ENCODE peak calls at places on chromosomes 11 and 22, in four cellular contexts. U, Y, M and R are unnamed samples.

GRCh38 chr22:28034760-28035401 is 115.8 kb upstream of the PITPNB start:
- DNase-seq in U (no peak), Y (no peak), M (peak), R (no peak)

GRCh38 chr11:12684354-12684753 is 10.1 kb downstream of the TEAD1 start:
- DNase-seq in U (no peak), Y (no peak), M (no peak), R (no peak)

GRCh38 chr11:48017105-48017874 is 36.9 kb downstream of the PTPRJ start:
- DNase-seq in U (no peak), Y (no peak), M (no peak), R (no peak)

GRCh38 chr11:38274031-38274430 is 1676.0 kb upstream of the RAG2 start:
- DNase-seq in U (no peak), Y (no peak), M (no peak), R (no peak)

GRCh38 chr11:22190827-22191463 is 1.9 kb upstream of the ANO5 start:
- DNase-seq in U (no peak), Y (peak), M (no peak), R (no peak)

GRCh38 chr11:86063536-86063935 is 5.3 kb downstream of the PICALM start:
- DNase-seq in U (no peak), Y (no peak), M (no peak), R (no peak)

GRCh38 chr22:37922177-37922576 is 16.1 kb downstream of the MICALL1 start:
- DNase-seq in U (no peak), Y (no peak), M (no peak), R (no peak)

GRCh38 chr11:832529-833113 is at the start of gene CD151:
- DNase-seq in U (no peak), Y (no peak), M (peak), R (no peak)

GRCh38 chr22:31951201-31952093 is 7.1 kb downstream of the YWHAH start:
- DNase-seq in U (peak), Y (no peak), M (no peak), R (no peak)

GRCh38 chr11:114208371-114208770 is 87.8 kb upstream of the NNMT start:
- DNase-seq in U (no peak), Y (no peak), M (no peak), R (no peak)

GRCh38 chr11:85132839-85133238 is 494.3 kb downstream of the DLG2 start:
- DNase-seq in U (no peak), Y (no peak), M (no peak), R (no peak)

GRCh38 chr22:37824674-37825641 is 1.8 kb downstream of the GALR3 start:
- DNase-seq in U (no peak), Y (no peak), M (no peak), R (peak)

GRCh38 chr11:47254381-47254780 is 3.4 kb upstream of the NR1H3 start:
- DNase-seq in U (no peak), Y (no peak), M (no peak), R (no peak)

GRCh38 chr11:95641506-95641905 is 148.1 kb downstream of the FAM76B start:
- DNase-seq in U (peak), Y (peak), M (no peak), R (peak)

GRCh38 chr11:67252831-67253239 is 13.4 kb upstream of the GRK2 start:
- DNase-seq in U (no peak), Y (no peak), M (no peak), R (no peak)

GRCh38 chr11:124538019-124538418 is 5.4 kb downstream of the OR8B12 start:
- DNase-seq in U (no peak), Y (no peak), M (peak), R (no peak)

GRCh38 chr11:44342616-44343015 is 32.7 kb upstream of the ALX4 start:
- DNase-seq in U (no peak), Y (no peak), M (no peak), R (no peak)

GRCh38 chr11:118691926-118692830 is 12.7 kb upstream of the TREH start:
- DNase-seq in U (peak), Y (peak), M (no peak), R (no peak)

GRCh38 chr11:110777765-110778164 is 65.5 kb upstream of the ARHGAP20 start:
- DNase-seq in U (no peak), Y (peak), M (no peak), R (no peak)

GRCh38 chr11:125141686-125142535 is 22.6 kb upstream of the PKNOX2 start:
- DNase-seq in U (no peak), Y (no peak), M (peak), R (peak)

GRCh38 chr11:8671651-8672062 is 10.8 kb downstream of the TRIM66 start:
- DNase-seq in U (no peak), Y (no peak), M (no peak), R (no peak)

DNA sequence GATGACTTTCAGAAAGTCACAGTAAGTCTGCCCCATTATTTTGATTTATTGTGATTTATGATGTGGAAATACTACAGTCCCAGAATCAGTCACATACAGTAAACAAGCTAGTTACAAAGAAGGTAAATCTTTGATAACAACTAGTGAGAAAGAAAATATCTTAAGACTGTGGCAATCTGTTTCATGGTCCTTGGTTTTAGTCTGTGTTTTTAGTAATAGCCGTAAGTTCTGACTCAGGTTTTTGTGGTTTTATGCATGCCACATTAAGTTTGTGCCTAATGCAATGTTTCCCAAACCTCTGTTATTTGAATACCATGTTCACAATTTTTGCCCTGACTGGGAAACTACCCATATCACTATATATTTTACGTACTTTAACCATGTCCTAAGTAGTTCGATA is 6.7 kb downstream of the CEP295 start:
- DNase-seq in U (no peak), Y (no peak), M (no peak), R (no peak)
- TF ChIP-seq SPI1 in U (no peak), Y (no peak), M (no peak), R (no peak)

DNA sequence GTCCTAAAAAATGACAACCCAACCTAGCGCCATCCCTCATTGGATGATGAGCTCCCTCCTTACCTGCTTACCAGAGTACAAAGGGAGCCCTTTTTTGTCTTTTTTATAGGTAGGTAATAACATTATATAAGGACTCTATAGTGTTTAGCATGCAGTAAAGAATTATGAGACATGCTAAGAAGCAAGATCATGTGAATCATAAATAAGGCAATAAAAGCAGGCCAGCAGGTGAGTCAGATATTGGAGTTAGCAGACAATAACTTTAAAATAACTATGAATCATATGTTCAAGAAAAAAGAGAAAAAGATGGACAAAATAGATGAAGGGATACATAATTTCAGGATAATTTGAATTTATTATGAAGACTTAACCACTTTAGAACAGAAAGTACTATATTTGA is 81.5 kb downstream of the GRK3 start:
- DNase-seq in U (no peak), Y (no peak), M (no peak), R (no peak)
- TF ChIP-seq POLR2AphosphoS5 in U (no peak), Y (no peak), M (no peak), R (no peak)

DNA sequence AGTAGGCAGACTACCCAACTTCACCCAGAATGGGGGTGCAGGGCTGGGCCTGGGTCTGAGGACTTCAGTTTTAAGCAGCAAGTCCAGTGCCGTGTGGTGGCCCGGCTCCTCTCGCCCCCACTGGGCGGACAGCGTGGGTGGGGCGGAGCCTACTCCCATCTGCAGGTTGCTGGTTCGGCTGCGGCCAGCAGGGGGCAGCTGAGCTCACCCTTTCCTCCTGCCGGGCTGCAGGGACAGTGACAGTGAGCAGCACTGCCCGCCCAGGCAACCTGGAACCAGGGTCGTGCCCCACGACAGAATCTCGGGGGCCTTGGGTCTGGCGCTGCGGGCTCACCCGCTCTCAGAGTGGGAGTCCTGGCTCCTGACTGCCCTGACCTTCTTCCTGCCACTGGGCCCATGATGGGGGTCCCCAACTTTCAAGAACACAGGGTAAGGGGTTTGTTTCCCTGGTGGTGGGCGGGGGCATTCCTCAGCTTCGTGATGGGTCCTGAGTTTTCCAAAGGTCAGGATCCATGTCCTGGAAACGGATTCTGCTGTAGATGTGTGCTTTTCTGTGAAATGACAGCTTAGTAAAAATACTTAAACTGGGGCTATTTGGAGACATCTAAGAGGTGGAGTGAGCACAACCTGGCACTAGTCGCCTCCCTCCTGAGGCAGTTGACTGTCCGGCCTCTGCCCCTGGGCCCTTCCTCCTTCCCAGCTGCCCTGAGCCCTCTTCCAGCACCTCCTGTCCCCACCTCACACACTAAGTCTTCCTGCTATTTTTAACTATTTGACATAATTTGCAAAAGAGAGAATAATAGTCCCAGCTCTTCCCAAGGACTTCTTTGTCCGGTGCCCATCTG is 6.0 kb upstream of the NEAT1 start:
- DNase-seq in U (no peak), Y (no peak), M (peak), R (peak)
- TF ChIP-seq SPI1 in U (no peak), Y (no peak), M (no peak), R (no peak)

GRCh38 chr11:2825261-2825885 is 60.2 kb downstream of the CDKN1C start:
- DNase-seq in U (peak), Y (no peak), M (no peak), R (no peak)
- TF ChIP-seq POLR2AphosphoS5 in U (no peak), Y (no peak), M (no peak), R (no peak)

GRCh38 chr11:103202048-103202651 is 92.9 kb downstream of the DYNC2H1 start:
- DNase-seq in U (no peak), Y (no peak), M (peak), R (no peak)
- TF ChIP-seq SPI1 in U (no peak), Y (no peak), M (no peak), R (no peak)